ENCODE peak calls at places on chromosomes 3 and 15, in nine cellular contexts. R is GM18507; P is RWPE2; D is activated CD8-positive, alpha-beta memory T cell treated with anti-CD3 and anti-CD28 coated beads for 48 hours; S is GM12865; J is AG04450; M is iPS DF 6.9; U is AG10803; W is pons. A is an unnamed sample.

GRCh38 chr15:91529534-91529933 is 324.0 kb upstream of the SLCO3A1 start:
- DNase-seq in R (no peak), P (no peak), D (no peak), S (no peak), J (no peak), M (no peak), U (no peak), W (no peak), A (no peak)

GRCh38 chr3:97823081-97823480 is 1.3 kb downstream of the CRYBG3 start:
- DNase-seq in R (no peak), P (no peak), D (no peak), S (no peak), J (no peak), M (no peak), U (no peak), W (peak), A (no peak)

GRCh38 chr3:113006350-113007056 is 15.7 kb downstream of the GTPBP8 start:
- DNase-seq in R (no peak), P (no peak), D (no peak), S (no peak), J (no peak), M (no peak), U (no peak), W (no peak), A (no peak)

GRCh38 chr3:175386630-175387029 is 527.5 kb downstream of the NAALADL2 start:
- DNase-seq in R (no peak), P (no peak), D (no peak), S (no peak), J (peak), M (no peak), U (peak), W (no peak), A (no peak)

GRCh38 chr15:22956257-22956979 is 23.8 kb downstream of the CYFIP1 start:
- DNase-seq in R (no peak), P (no peak), D (no peak), S (no peak), J (no peak), M (no peak), U (no peak), W (peak), A (no peak)

GRCh38 chr3:148202386-148202785 is 495.3 kb upstream of the AGTR1 start:
- DNase-seq in R (no peak), P (no peak), D (no peak), S (no peak), J (no peak), M (no peak), U (no peak), W (no peak), A (no peak)

GRCh38 chr15:78625621-78626280 is 5.0 kb upstream of the CHRNA3 start:
- DNase-seq in R (no peak), P (no peak), D (no peak), S (no peak), J (no peak), M (no peak), U (no peak), W (no peak), A (no peak)

GRCh38 chr3:65556934-65557577 is 481.7 kb downstream of the MAGI1 start:
- DNase-seq in R (no peak), P (no peak), D (no peak), S (no peak), J (no peak), M (no peak), U (no peak), W (no peak), A (no peak)

GRCh38 chr3:115693868-115694267 is 70.6 kb downstream of the GAP43 start:
- DNase-seq in R (no peak), P (no peak), D (no peak), S (no peak), J (no peak), M (no peak), U (no peak), W (no peak), A (no peak)

GRCh38 chr3:69738291-69738690 is 973 bp upstream of the MITF start:
- DNase-seq in R (no peak), P (no peak), D (no peak), S (no peak), J (no peak), M (no peak), U (no peak), W (peak), A (no peak)

A was measured in CD4-positive, CD25-positive, alpha-beta regulatory T cell.